ENCODE peak calls at places on chromosomes 6 and 20, in four cellular contexts. Y is PC-3, T is HepG2, C is GM23248. N is an unnamed sample.

GRCh38 chr6:70547313-70547712 is 19.4 kb upstream of the SDHAF4 start:
- DNase-seq in T (no peak), Y (peak; percentile 38), C (peak; percentile 49), N (peak; percentile 37)

GRCh38 chr6:75101896-75102680 is 103.8 kb downstream of the COL12A1 start:
- DNase-seq in Y (no peak), T (no peak), C (peak; percentile 87), N (peak; percentile 88)

GRCh38 chr6:7895125-7895423 is 15.5 kb downstream of the TXNDC5 start:
- DNase-seq in T (no peak), C (peak; percentile 52), Y (peak; percentile 18), N (no peak)

GRCh38 chr6:113719056-113719455 is 138.1 kb upstream of the MARCKS start:
- DNase-seq in C (peak; percentile 37), Y (peak; percentile 45), T (no peak), N (peak; percentile 26)

GRCh38 chr6:7050911-7051779 is 56.6 kb upstream of the RREB1 start:
- DNase-seq in C (peak; percentile 78), T (no peak), Y (peak; percentile 96), N (peak; percentile 82)

GRCh38 chr6:150336299-150336698 is 32.5 kb upstream of the IYD start:
- DNase-seq in Y (peak; percentile 34), C (peak; percentile 56), T (no peak), N (peak; percentile 7)

GRCh38 chr6:42354707-42355106 is 97.0 kb downstream of the TRERF1 start:
- DNase-seq in C (no peak), T (no peak), Y (no peak), N (peak; percentile 82)

GRCh38 chr6:5205877-5206840 is 54.6 kb downstream of the LYRM4 start:
- DNase-seq in C (peak; percentile 72), Y (peak; percentile 52), T (peak; percentile 95), N (peak; percentile 64)

GRCh38 chr20:3661836-3662665 is 1.1 kb downstream of the GFRA4 start:
- DNase-seq in T (no peak), Y (no peak), C (no peak), N (no peak)

GRCh38 chr6:52138284-52138683 is 47.9 kb upstream of the IL17A start:
- DNase-seq in T (no peak), Y (no peak), C (no peak), N (no peak)

GRCh38 chr6:2866183-2866846 is 24.7 kb upstream of the SERPINB1 start:
- DNase-seq in C (no peak), T (no peak), Y (no peak), N (no peak)

GRCh38 chr20:34024733-34025351 is 31.1 kb downstream of the RALY start:
- DNase-seq in Y (no peak), T (peak; percentile 50), C (no peak), N (no peak)

GRCh38 chr20:10447028-10447427 is 11.9 kb downstream of the SLX4IP start:
- DNase-seq in Y (peak; percentile 86), T (peak; percentile 32), C (peak; percentile 70), N (peak; percentile 84)

GRCh38 chr20:5767493-5768098 is 17.4 kb downstream of the SHLD1 start:
- DNase-seq in Y (no peak), T (no peak), C (no peak), N (no peak)

GRCh38 chr6:133300896-133301295 is 59.7 kb downstream of the EYA4 start:
- DNase-seq in Y (peak; percentile 24), T (no peak), C (no peak), N (peak; percentile 52)

GRCh38 chr20:62365814-62366369 is 1.2 kb downstream of the LAMA5 start:
- DNase-seq in C (no peak), Y (peak; percentile 91), T (no peak), N (no peak)

GRCh38 chr20:3430376-3431069 is 23.1 kb upstream of the DNAAF9 start:
- DNase-seq in Y (no peak), T (no peak), C (no peak), N (no peak)

GRCh38 chr6:31794866-31795615 is 511 bp downstream of the VARS1 start:
- DNase-seq in C (peak; percentile 78), Y (no peak), T (no peak), N (no peak)

GRCh38 chr6:6806793-6807518 is 218.4 kb downstream of the LY86 start:
- DNase-seq in T (no peak), C (no peak), Y (peak; percentile 81), N (no peak)

GRCh38 chr20:51118985-51119527 is 96.1 kb upstream of the KCNG1 start:
- DNase-seq in T (no peak), Y (no peak), C (no peak), N (no peak)

GRCh38 chr6:139452176-139452876 is 77.9 kb upstream of the CITED2 start:
- DNase-seq in Y (peak; percentile 3), C (peak; percentile 26), T (no peak), N (peak; percentile 50)

GRCh38 chr20:53844259-53844658 is 226.1 kb downstream of the BCAS1 start:
- DNase-seq in C (no peak), T (no peak), Y (no peak), N (no peak)

GRCh38 chr20:32574296-32575226 is 10.6 kb downstream of the NOL4L start:
- DNase-seq in C (peak; percentile 91), T (no peak), Y (peak; percentile 34), N (peak; percentile 88)

GRCh38 chr6:34344314-34344713 is 48.2 kb downstream of the NUDT3 start:
- DNase-seq in Y (no peak), C (no peak), T (no peak), N (no peak)

GRCh38 chr6:166830185-166830890 is 126.0 kb downstream of the RNASET2 start:
- DNase-seq in T (no peak), C (no peak), Y (no peak), N (no peak)

GRCh38 chr20:13340088-13340487 is 119.0 kb downstream of the ISM1 start:
- DNase-seq in T (no peak), C (peak; percentile 70), Y (no peak), N (no peak)

GRCh38 chr20:34095825-34096224 is 16.2 kb downstream of the EIF2S2 start:
- DNase-seq in Y (no peak), C (no peak), T (no peak), N (no peak)

GRCh38 chr6:149454405-149454848 is 30.4 kb downstream of the ZC3H12D start:
- DNase-seq in Y (peak; percentile 74), T (no peak), C (peak; percentile 95), N (peak; percentile 84)

GRCh38 chr6:10465633-10466499 is 51.0 kb upstream of the TFAP2A start:
- DNase-seq in Y (peak; percentile 75), C (peak; percentile 57), T (peak; percentile 44), N (peak; percentile 28)

GRCh38 chr20:54382419-54382818 is 93.0 kb upstream of the DOK5 start:
- DNase-seq in Y (no peak), T (no peak), C (no peak), N (no peak)

GRCh38 chr6:68333444-68333843 is 301.6 kb upstream of the ADGRB3 start:
- DNase-seq in Y (no peak), T (no peak), C (no peak), N (no peak)

GRCh38 chr6:111534366-111534765 is 51.3 kb upstream of the REV3L start:
- DNase-seq in C (no peak), Y (peak; percentile 31), T (no peak), N (peak; percentile 35)

GRCh38 chr6:109296305-109296915 is 85.9 kb downstream of the CD164 start:
- DNase-seq in C (peak; percentile 15), Y (peak; percentile 35), T (peak; percentile 47), N (no peak)

GRCh38 chr20:53869466-53870258 is 200.7 kb downstream of the BCAS1 start:
- DNase-seq in C (peak; percentile 83), Y (peak; percentile 98), T (peak; percentile 96), N (peak; percentile 74)

GRCh38 chr6:152981989-152982767 is 663 bp downstream of the FBXO5 start:
- DNase-seq in C (no peak), T (no peak), Y (no peak), N (no peak)

GRCh38 chr6:48560408-48560807 is 449.4 kb upstream of the PTCHD4 start:
- DNase-seq in Y (peak; percentile 71), C (peak; percentile 10), T (no peak), N (peak; percentile 22)

GRCh38 chr6:65524232-65524631 is 182.8 kb downstream of the EYS start:
- DNase-seq in T (no peak), Y (no peak), C (no peak), N (no peak)

GRCh38 chr6:14066782-14067406 is 50.7 kb upstream of the CD83 start:
- DNase-seq in T (peak; percentile 55), Y (peak; percentile 89), C (peak; percentile 86), N (peak; percentile 80)

GRCh38 chr6:139778688-139779087 is 404.2 kb upstream of the CITED2 start:
- DNase-seq in T (no peak), C (peak; percentile 62), Y (peak; percentile 26), N (peak; percentile 60)

GRCh38 chr6:144613859-144614258 is 328.7 kb downstream of the UTRN start:
- DNase-seq in Y (peak; percentile 67), C (peak; percentile 35), T (no peak), N (peak; percentile 16)

DNA sequence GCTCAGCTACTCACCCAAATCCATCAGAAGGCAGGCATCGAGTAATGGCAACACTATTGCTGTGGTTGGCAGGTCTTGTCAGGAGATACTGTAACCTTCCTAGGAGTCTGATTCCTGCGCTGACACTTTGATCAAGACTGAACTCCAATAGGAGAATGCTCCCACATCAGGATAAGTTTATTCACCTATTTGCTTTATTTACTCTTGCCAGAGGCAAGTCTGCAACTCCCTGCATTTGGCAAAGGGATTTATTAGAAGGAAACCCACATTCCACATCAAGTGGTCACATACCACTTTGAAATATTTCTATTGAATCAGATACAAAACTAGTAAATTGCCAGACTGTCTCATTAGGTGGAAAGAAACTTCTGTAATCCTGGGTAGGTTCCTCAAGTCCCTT is 43.5 kb downstream of the ZFAND3 start:
- DNase-seq in T (no peak), C (peak; percentile 77), Y (peak; percentile 96), N (peak; percentile 38)
- H4K20me1 ChIP-seq in T (peaks cover 18% of the 10 kb centered on the region), C (peaks cover 65% of the 10 kb centered on the region), Y (peaks cover 65% of the 10 kb centered on the region), N (peaks cover 95% of the 10 kb centered on the region)

GRCh38 chr6:79038061-79038460 is 40.0 kb downstream of the PHIP start:
- DNase-seq in Y (no peak), T (peak; percentile 27), C (no peak), N (peak; percentile 3)
- H4K20me1 ChIP-seq in Y (no peaks in the 10 kb centered on the region), T (no peaks in the 10 kb centered on the region), C (no peaks in the 10 kb centered on the region), N (peaks cover 4% of the 10 kb centered on the region)

GRCh38 chr20:35714127-35714526 is 14.9 kb downstream of the ROMO1 start:
- DNase-seq in C (no peak), Y (no peak), T (no peak), N (no peak)
- H4K20me1 ChIP-seq in C (peaks cover 9% of the 10 kb centered on the region), Y (peaks cover 65% of the 10 kb centered on the region), T (peaks cover 98% of the 10 kb centered on the region), N (peaks cover 90% of the 10 kb centered on the region)

DNA sequence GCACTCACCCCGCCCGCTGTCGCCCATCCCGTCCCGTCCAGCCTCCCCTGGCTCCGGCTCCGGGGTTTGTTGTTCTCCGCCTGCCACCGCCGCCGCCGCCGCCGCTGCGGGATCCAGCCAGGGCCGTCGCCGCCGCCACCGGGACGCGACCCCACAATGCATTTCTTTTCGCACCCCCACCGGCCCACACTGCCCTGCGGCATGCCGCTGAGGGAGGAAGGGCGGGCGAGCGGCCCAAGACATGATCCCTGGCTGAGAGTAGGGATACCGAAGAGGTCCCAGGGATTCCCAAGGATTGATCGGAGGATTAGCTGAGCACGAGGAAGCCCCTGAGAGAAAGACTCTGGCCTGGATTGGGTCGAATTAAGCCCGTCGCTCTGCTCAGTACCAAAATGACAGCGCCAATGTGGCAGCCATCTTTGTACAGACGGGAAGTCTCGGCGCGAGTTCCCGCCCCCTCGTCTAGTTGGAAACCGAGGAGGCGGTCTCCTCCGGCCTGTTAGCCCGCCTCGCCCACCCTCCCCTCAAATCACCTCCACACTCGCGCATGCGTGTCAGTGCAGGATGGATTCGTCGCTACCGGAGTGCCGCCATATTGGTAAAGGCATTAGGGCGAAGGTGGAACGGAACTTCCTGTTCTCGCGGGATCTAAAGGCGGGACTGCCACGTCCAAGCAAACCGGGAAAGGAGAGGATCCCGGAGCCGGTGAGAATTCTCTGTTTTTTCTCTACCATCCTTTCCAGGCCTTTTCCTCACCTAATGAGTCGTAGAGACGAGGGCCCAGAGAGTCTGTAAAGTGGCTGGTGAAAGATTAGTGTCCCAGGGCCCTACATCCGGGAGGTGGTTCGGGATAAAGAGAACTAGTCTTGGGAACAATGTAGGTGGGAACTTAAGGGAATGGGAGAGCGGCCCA is at the start of the genes RXRB and SLC39A7:
- DNase-seq in C (peak; percentile 100), Y (peak; percentile 99), T (peak; percentile 100), N (peak; percentile 99)
- H4K20me1 ChIP-seq in C (no peaks in the 10 kb centered on the region), Y (peaks cover 5% of the 10 kb centered on the region), T (peaks cover 29% of the 10 kb centered on the region), N (peaks cover 60% of the 10 kb centered on the region)